ENCODE peak calls at places on chromosomes 4 and X, in six cellular contexts. A is suprapubic skin, Y is heart right ventricle, H is esophagus squamous epithelium, G is thoracic aorta, P is right lobe of liver. J is an unnamed sample.
A peak's percentile ranks its signal among the peaks of the same experiment; 100 is the strongest.

GRCh38 chr4:122293374-122294365 is 85.1 kb upstream of the ADAD1 start:
- DNase-seq in Y (no peak), A (peak; percentile 52), H (no peak), P (no peak), G (no peak), J (no peak)

GRCh38 chr4:152983221-152983620 is 47.1 kb downstream of the FHDC1 start:
- DNase-seq in A (no peak), H (no peak), P (no peak), G (no peak), Y (no peak), J (no peak)

GRCh38 chr4:157779084-157779483 is 393.7 kb downstream of the GASK1B start:
- DNase-seq in A (no peak), Y (no peak), H (no peak), P (no peak), G (no peak), J (no peak)

GRCh38 chrX:48945517-48946348 is 11.7 kb downstream of the OTUD5 start:
- DNase-seq in G (no peak), A (no peak), P (peak; percentile 51), H (no peak), Y (peak; percentile 37), J (peak; percentile 50)

GRCh38 chr4:128527356-128527755 is 239.7 kb upstream of the PGRMC2 start:
- DNase-seq in G (no peak), Y (no peak), H (no peak), P (no peak), A (no peak), J (no peak)

GRCh38 chr4:40228497-40229365 is 31.9 kb downstream of the RHOH start:
- DNase-seq in A (no peak), P (no peak), G (no peak), Y (no peak), H (no peak), J (no peak)

GRCh38 chrX:115584715-115585114 is 23.7 kb downstream of the PLS3 start:
- DNase-seq in G (no peak), Y (no peak), P (no peak), H (no peak), A (no peak), J (no peak)

GRCh38 chrX:69291111-69291510 is 125.9 kb upstream of the PJA1 start:
- DNase-seq in A (no peak), G (no peak), P (no peak), H (no peak), Y (no peak), J (no peak)

GRCh38 chr4:126691797-126692196 is 941.0 kb upstream of the INTU start:
- DNase-seq in G (no peak), A (no peak), Y (no peak), H (no peak), P (no peak), J (no peak)

GRCh38 chr4:116664198-116664597 is 421.2 kb downstream of the TRAM1L1 start:
- DNase-seq in A (no peak), H (no peak), G (no peak), Y (no peak), P (no peak), J (no peak)

GRCh38 chr4:11480683-11481082 is 52.0 kb upstream of the HS3ST1 start:
- DNase-seq in Y (no peak), P (no peak), H (no peak), G (no peak), A (no peak), J (peak; percentile 31)

GRCh38 chrX:24561121-24561520 is 86.0 kb downstream of the PCYT1B start:
- DNase-seq in H (no peak), Y (no peak), P (no peak), A (no peak), G (no peak), J (no peak)

GRCh38 chr4:138114434-138114833 is 127.7 kb downstream of the SLC7A11 start:
- DNase-seq in A (no peak), G (no peak), Y (no peak), P (no peak), H (no peak), J (no peak)

GRCh38 chr4:1337376-1337831 is 9.6 kb upstream of the UVSSA start:
- DNase-seq in A (no peak), P (no peak), H (no peak), G (no peak), Y (no peak), J (no peak)

GRCh38 chr4:6391852-6392188 is 80.6 kb downstream of the PPP2R2C start:
- DNase-seq in P (no peak), Y (no peak), G (no peak), A (no peak), H (no peak), J (no peak)

GRCh38 chr4:44916406-44916805 is 190.1 kb upstream of the GNPDA2 start:
- DNase-seq in P (no peak), G (no peak), H (no peak), Y (no peak), A (no peak), J (no peak)

GRCh38 chr4:119471259-119471658 is 149.3 kb upstream of the FABP2 start:
- DNase-seq in A (no peak), H (no peak), Y (no peak), G (no peak), P (no peak), J (no peak)

GRCh38 chrX:16851421-16851820 is 18.7 kb downstream of the RBBP7 start:
- DNase-seq in P (no peak), H (no peak), Y (no peak), G (no peak), A (no peak), J (no peak)

GRCh38 chrX:48493890-48494364 is 14.9 kb upstream of the PORCN start:
- DNase-seq in A (no peak), G (no peak), H (no peak), Y (no peak), P (no peak), J (peak; percentile 58)

GRCh38 chrX:145393702-145394235 is 146.5 kb downstream of the SPANXN1 start:
- DNase-seq in H (no peak), P (no peak), Y (no peak), A (no peak), G (no peak), J (no peak)

GRCh38 chr4:7472443-7473013 is 37.8 kb upstream of the PSAPL1 start:
- DNase-seq in Y (no peak), P (no peak), H (no peak), A (no peak), G (no peak), J (no peak)
- TF ChIP-seq CTCF in Y (no peak), P (no peak), H (no peak), A (no peak), G (no peak), J (no peak)

GRCh38 chr4:86482851-86483490 is 111.1 kb upstream of the PTPN13 start:
- DNase-seq in A (no peak), Y (no peak), P (no peak), G (no peak), H (no peak), J (no peak)
- H3K27ac ChIP-seq in A (no peak overlapping the region), Y (no peak overlapping the region), P (no peak overlapping the region), G (no peak overlapping the region), H (no peak overlapping the region), J (no peak overlapping the region)

DNA sequence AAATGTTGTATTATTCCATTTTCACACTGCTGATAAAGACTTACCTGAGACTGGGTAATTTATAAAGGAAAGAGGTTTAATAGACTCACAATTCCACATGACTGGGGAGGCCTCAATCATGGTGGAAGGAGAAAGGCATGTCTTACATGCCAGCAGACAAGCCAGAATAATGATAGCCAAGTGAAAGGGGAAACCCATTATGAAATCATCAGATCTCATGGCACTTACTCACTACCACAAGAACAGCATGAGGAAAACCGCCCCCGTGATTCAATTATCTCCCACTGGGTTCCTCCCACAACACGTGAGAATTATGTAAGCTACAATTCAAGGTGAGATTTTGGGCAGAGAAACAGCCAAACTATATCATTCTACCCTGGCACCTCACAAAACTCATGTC is 2535.1 kb downstream of the ARAP2 start:
- DNase-seq in G (no peak), P (no peak), H (no peak), A (no peak), Y (no peak), J (no peak)
- TF ChIP-seq CTCF in G (no peak), P (no peak), H (no peak), A (no peak), Y (no peak), J (no peak)

GRCh38 chr4:78779280-78779679 is 3.1 kb downstream of the BMP2K start:
- DNase-seq in Y (no peak), G (no peak), H (no peak), A (no peak), P (no peak), J (no peak)

GRCh38 chr4:78776031-78776728 is at the start of gene BMP2K:
- DNase-seq in G (no peak), A (peak; percentile 86), Y (peak; percentile 86), P (peak; percentile 87), H (peak; percentile 43), J (peak; percentile 84)

GRCh38 chr4:78778530-78778929 is 2.4 kb downstream of the BMP2K start:
- DNase-seq in H (no peak), P (no peak), G (no peak), Y (no peak), A (no peak), J (no peak)

GRCh38 chr4:78776729-78777555 is 792 bp downstream of the BMP2K start:
- DNase-seq in H (peak; percentile 9), P (peak; percentile 66), Y (peak; percentile 27), A (peak; percentile 73), G (no peak), J (peak; percentile 59)

GRCh38 chr4:78777556-78777900 is 1.4 kb downstream of the BMP2K start:
- DNase-seq in G (no peak), A (no peak), H (no peak), Y (no peak), P (no peak), J (no peak)
- H3K27ac ChIP-seq in G (no peak overlapping the region), A (peak overlapping the region; percentile 93), H (peak overlapping the region; percentile 99), Y (peak overlapping the region; percentile 99), P (peak overlapping the region; percentile 100), J (peak overlapping the region; percentile 100)

GRCh38 chr4:61619528-61619927 is 419.4 kb downstream of the ADGRL3 start:
- DNase-seq in G (no peak), H (no peak), Y (no peak), P (no peak), A (no peak), J (no peak)
- TF ChIP-seq CTCF in G (peak; percentile 44), H (no peak), Y (no peak), P (no peak), A (no peak), J (no peak)

GRCh38 chr4:100087743-100088142 is 102.5 kb downstream of the DDIT4L start:
- DNase-seq in H (no peak), A (no peak), Y (no peak), G (no peak), P (no peak), J (no peak)
- H3K27ac ChIP-seq in H (no peak overlapping the region), A (peak overlapping the region; percentile 59), Y (no peak overlapping the region), G (no peak overlapping the region), P (no peak overlapping the region), J (no peak overlapping the region)

GRCh38 chrX:18206657-18207056 is 14.0 kb downstream of the BEND2 start:
- DNase-seq in H (no peak), P (no peak), A (no peak), Y (no peak), G (no peak), J (no peak)

GRCh38 chrX:18210470-18210869 is 10.2 kb downstream of the BEND2 start:
- DNase-seq in Y (no peak), G (no peak), A (no peak), H (no peak), P (no peak), J (no peak)
- TF ChIP-seq CTCF in Y (peak; percentile 54), G (no peak), A (no peak), H (no peak), P (peak; percentile 43), J (no peak)